ENCODE peak calls at places on chromosomes 5 and 9, in five cellular contexts. G is SK-N-SH, J is tibial nerve, E is suprapubic skin, L is K562. M is an unnamed sample. For H3K27me3, the result is how much of the 10 kb centered on the place peaks cover.

GRCh38 chr5:102666164-102666951 is 88.7 kb upstream of the PAM start:
- DNase-seq in G (peak), J (no peak), E (no peak), L (no peak), M (peak)

GRCh38 chr9:128845186-128845931 is 15.8 kb upstream of the SPOUT1 start:
- DNase-seq in G (peak), J (no peak), E (no peak), L (peak), M (no peak)

GRCh38 chr5:133778636-133779035 is 166.3 kb upstream of the FSTL4 start:
- DNase-seq in G (no peak), J (no peak), E (no peak), L (no peak), M (no peak)

GRCh38 chr5:178365501-178366440 is 133.2 kb upstream of the PHYKPL start:
- DNase-seq in G (no peak), J (no peak), E (no peak), L (no peak), M (no peak)

GRCh38 chr9:4297795-4298254 is 2.0 kb downstream of the GLIS3 start:
- DNase-seq in G (peak), J (peak), E (peak), L (peak), M (peak)

GRCh38 chr5:77546-77945 is 14.4 kb upstream of the PLEKHG4B start:
- DNase-seq in G (no peak), J (no peak), E (no peak), L (no peak), M (no peak)

GRCh38 chr5:88405783-88406182 is 137.1 kb upstream of the TMEM161B start:
- DNase-seq in G (no peak), J (no peak), E (no peak), L (no peak), M (no peak)

GRCh38 chr5:150311015-150311692 is 8.4 kb upstream of the ARSI start:
- DNase-seq in G (no peak), J (no peak), E (no peak), L (no peak), M (no peak)

GRCh38 chr9:137757613-137758029 is 120.0 kb upstream of the CACNA1B start:
- DNase-seq in G (no peak), J (no peak), E (no peak), L (no peak), M (no peak)

GRCh38 chr9:127092041-127092608 is 30.3 kb downstream of the ANGPTL2 start:
- DNase-seq in G (no peak), J (no peak), E (peak), L (no peak), M (no peak)

GRCh38 chr9:25990376-25990775 is 312.1 kb upstream of the TUSC1 start:
- DNase-seq in G (no peak), J (no peak), E (no peak), L (no peak), M (no peak)

GRCh38 chr5:180825768-180826525 is 23.3 kb upstream of the MGAT1 start:
- DNase-seq in G (no peak), J (peak), E (peak), L (no peak), M (no peak)

DNA sequence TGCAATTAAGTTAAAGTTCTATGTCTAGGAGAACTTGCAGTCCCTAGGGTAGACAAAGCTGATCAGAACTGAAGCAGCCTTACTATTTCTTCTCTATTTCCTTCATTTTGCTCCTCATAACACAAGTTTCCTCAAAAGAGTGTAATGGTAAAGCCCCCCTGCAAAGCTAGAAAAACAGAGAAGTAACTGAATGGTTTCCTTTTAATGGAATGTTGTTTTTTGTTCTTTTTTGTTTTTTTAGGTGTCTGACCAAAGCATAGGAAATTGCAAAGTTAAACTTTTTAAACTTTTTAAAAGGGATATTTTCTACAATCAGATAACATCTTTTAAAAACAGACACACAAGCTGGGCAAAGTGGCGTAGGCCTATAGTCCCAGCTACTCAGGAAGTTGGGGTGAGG is 145.7 kb downstream of the TLE1 start:
- DNase-seq in G (no peak), J (no peak), E (no peak), L (no peak), M (no peak)
- H3K27me3 ChIP-seq in G (under half), J (under half), E (under half), L (under half), M (under half)

GRCh38 chr9:84970432-84970831 is 300.9 kb downstream of the NTRK2 start:
- DNase-seq in G (no peak), J (no peak), E (no peak), L (no peak), M (no peak)
- TF ChIP-seq EP300 in G (no peak), J (no peak), E (no peak), L (no peak), M (no peak)

GRCh38 chr9:136582977-136583735 is 37.3 kb upstream of the NOTCH1 start:
- DNase-seq in G (no peak), J (no peak), E (no peak), L (no peak), M (no peak)
- H3K27me3 ChIP-seq in G (under half), J (under half), E (under half), L (under half), M (under half)

DNA sequence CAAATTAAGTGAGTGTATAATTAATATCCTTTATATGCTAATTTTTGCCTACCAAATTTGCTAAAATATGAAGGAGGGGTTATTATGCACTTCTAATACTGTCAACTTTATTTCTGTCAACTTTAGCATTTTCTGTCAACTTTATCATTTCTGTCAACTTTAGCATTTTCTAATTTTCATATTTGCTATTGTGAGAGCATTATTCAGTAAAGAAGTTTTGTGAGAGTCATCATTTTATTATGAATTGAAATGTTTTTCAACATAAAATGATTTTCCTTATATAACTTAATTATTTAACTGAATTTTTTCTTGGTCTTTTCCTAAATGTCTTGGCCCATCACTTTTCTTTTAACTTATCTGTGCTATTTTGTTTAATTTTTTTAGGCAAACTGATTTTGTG is 58.2 kb downstream of the FBXO4 start:
- DNase-seq in G (no peak), J (no peak), E (no peak), L (no peak), M (no peak)
- TF ChIP-seq EP300 in G (no peak), J (no peak), E (no peak), L (no peak), M (no peak)